ENCODE peak calls at places on chromosomes 7 and 10, in nine cellular contexts. One of them, this sample, is unnamed. For H3K27me3 and H3K4me1, the result is how much of the 10 kb centered on the place peaks cover.

GRCh38 chr10:93006435-93007039 is 54.1 kb upstream of the CYP26C1 start:
- DNase-seq in CD8-positive, alpha-beta T cell: no peak
- DNase-seq in neuronal stem cell: peak
- DNase-seq in fibroblast of lung: peak
- DNase-seq in suprapubic skin: no peak
- DNase-seq in heart right ventricle: no peak
- DNase-seq in spleen: no peak
- DNase-seq in left ventricle myocardium inferior: no peak
- DNase-seq in mesendoderm: peak
- DNase-seq in this sample: no peak

GRCh38 chr10:103277713-103278299 is 868 bp downstream of the INA start:
- DNase-seq in mesendoderm: no peak
- DNase-seq in heart right ventricle: no peak
- DNase-seq in spleen: no peak
- DNase-seq in left ventricle myocardium inferior: no peak
- DNase-seq in suprapubic skin: no peak
- DNase-seq in CD8-positive, alpha-beta T cell: no peak
- DNase-seq in neuronal stem cell: no peak
- DNase-seq in fibroblast of lung: no peak
- DNase-seq in this sample: no peak

GRCh38 chr7:129434846-129435318 is 650 bp downstream of the STRIP2 start:
- DNase-seq in fibroblast of lung: peak
- DNase-seq in neuronal stem cell: no peak
- DNase-seq in spleen: peak
- DNase-seq in suprapubic skin: no peak
- DNase-seq in CD8-positive, alpha-beta T cell: no peak
- DNase-seq in heart right ventricle: no peak
- DNase-seq in left ventricle myocardium inferior: no peak
- DNase-seq in mesendoderm: peak
- DNase-seq in this sample: no peak

GRCh38 chr10:88076027-88076880 is 212.8 kb downstream of the PTEN start:
- DNase-seq in fibroblast of lung: no peak
- DNase-seq in neuronal stem cell: no peak
- DNase-seq in left ventricle myocardium inferior: no peak
- DNase-seq in CD8-positive, alpha-beta T cell: no peak
- DNase-seq in mesendoderm: no peak
- DNase-seq in spleen: no peak
- DNase-seq in heart right ventricle: no peak
- DNase-seq in suprapubic skin: no peak
- DNase-seq in this sample: no peak

GRCh38 chr10:81831060-81831459 is 43.9 kb upstream of the NRG3 start:
- DNase-seq in CD8-positive, alpha-beta T cell: no peak
- DNase-seq in spleen: no peak
- DNase-seq in neuronal stem cell: no peak
- DNase-seq in mesendoderm: no peak
- DNase-seq in heart right ventricle: no peak
- DNase-seq in left ventricle myocardium inferior: no peak
- DNase-seq in suprapubic skin: no peak
- DNase-seq in fibroblast of lung: no peak
- DNase-seq in this sample: no peak

GRCh38 chr10:76297787-76298281 is 866.4 kb downstream of the LRMDA start:
- DNase-seq in CD8-positive, alpha-beta T cell: no peak
- DNase-seq in suprapubic skin: no peak
- DNase-seq in spleen: no peak
- DNase-seq in neuronal stem cell: no peak
- DNase-seq in heart right ventricle: no peak
- DNase-seq in fibroblast of lung: no peak
- DNase-seq in mesendoderm: no peak
- DNase-seq in left ventricle myocardium inferior: no peak
- DNase-seq in this sample: no peak

GRCh38 chr7:12139421-12139820 is 71.7 kb upstream of the TMEM106B start:
- DNase-seq in mesendoderm: no peak
- DNase-seq in fibroblast of lung: no peak
- DNase-seq in neuronal stem cell: no peak
- DNase-seq in suprapubic skin: no peak
- DNase-seq in heart right ventricle: no peak
- DNase-seq in spleen: no peak
- DNase-seq in CD8-positive, alpha-beta T cell: no peak
- DNase-seq in left ventricle myocardium inferior: no peak
- DNase-seq in this sample: no peak

GRCh38 chr7:18361756-18362155 is 133.8 kb upstream of the HDAC9 start:
- DNase-seq in fibroblast of lung: peak
- DNase-seq in mesendoderm: peak
- DNase-seq in spleen: no peak
- DNase-seq in left ventricle myocardium inferior: no peak
- DNase-seq in CD8-positive, alpha-beta T cell: no peak
- DNase-seq in neuronal stem cell: no peak
- DNase-seq in heart right ventricle: no peak
- DNase-seq in suprapubic skin: no peak
- DNase-seq in this sample: no peak

GRCh38 chr10:55242544-55242943 is 441.5 kb upstream of the PCDH15 start:
- DNase-seq in fibroblast of lung: no peak
- DNase-seq in left ventricle myocardium inferior: no peak
- DNase-seq in heart right ventricle: no peak
- DNase-seq in suprapubic skin: no peak
- DNase-seq in mesendoderm: no peak
- DNase-seq in spleen: no peak
- DNase-seq in neuronal stem cell: no peak
- DNase-seq in CD8-positive, alpha-beta T cell: no peak
- DNase-seq in this sample: no peak

GRCh38 chr10:124624456-124624855 is 119.7 kb downstream of the FAM53B start:
- DNase-seq in spleen: no peak
- DNase-seq in fibroblast of lung: no peak
- DNase-seq in CD8-positive, alpha-beta T cell: no peak
- DNase-seq in left ventricle myocardium inferior: no peak
- DNase-seq in heart right ventricle: no peak
- DNase-seq in suprapubic skin: no peak
- DNase-seq in neuronal stem cell: no peak
- DNase-seq in mesendoderm: no peak
- DNase-seq in this sample: no peak

GRCh38 chr7:80372415-80372814 is 139.4 kb downstream of the GNAT3 start:
- DNase-seq in left ventricle myocardium inferior: no peak
- DNase-seq in fibroblast of lung: peak
- DNase-seq in heart right ventricle: no peak
- DNase-seq in suprapubic skin: no peak
- DNase-seq in CD8-positive, alpha-beta T cell: no peak
- DNase-seq in neuronal stem cell: no peak
- DNase-seq in spleen: no peak
- DNase-seq in mesendoderm: peak
- DNase-seq in this sample: no peak

GRCh38 chr7:25894002-25894901 is 257.7 kb upstream of the NFE2L3 start:
- DNase-seq in neuronal stem cell: no peak
- DNase-seq in fibroblast of lung: no peak
- DNase-seq in mesendoderm: peak
- DNase-seq in spleen: no peak
- DNase-seq in left ventricle myocardium inferior: no peak
- DNase-seq in CD8-positive, alpha-beta T cell: no peak
- DNase-seq in heart right ventricle: no peak
- DNase-seq in suprapubic skin: no peak
- DNase-seq in this sample: no peak

GRCh38 chr7:22357311-22358175 is 589 bp upstream of the RAPGEF5 start:
- DNase-seq in spleen: no peak
- DNase-seq in mesendoderm: peak
- DNase-seq in heart right ventricle: peak
- DNase-seq in suprapubic skin: no peak
- DNase-seq in fibroblast of lung: peak
- DNase-seq in neuronal stem cell: peak
- DNase-seq in left ventricle myocardium inferior: no peak
- DNase-seq in CD8-positive, alpha-beta T cell: no peak
- DNase-seq in this sample: no peak

GRCh38 chr7:138632384-138632783 is 68.8 kb downstream of the SVOPL start:
- DNase-seq in fibroblast of lung: no peak
- DNase-seq in neuronal stem cell: no peak
- DNase-seq in CD8-positive, alpha-beta T cell: no peak
- DNase-seq in mesendoderm: no peak
- DNase-seq in spleen: no peak
- DNase-seq in suprapubic skin: no peak
- DNase-seq in heart right ventricle: no peak
- DNase-seq in left ventricle myocardium inferior: no peak
- DNase-seq in this sample: no peak

GRCh38 chr10:69571618-69572158 is 1.5 kb downstream of the NEUROG3 start:
- DNase-seq in spleen: no peak
- DNase-seq in CD8-positive, alpha-beta T cell: no peak
- DNase-seq in mesendoderm: no peak
- DNase-seq in fibroblast of lung: no peak
- DNase-seq in neuronal stem cell: no peak
- DNase-seq in left ventricle myocardium inferior: no peak
- DNase-seq in suprapubic skin: no peak
- DNase-seq in heart right ventricle: no peak
- DNase-seq in this sample: no peak

GRCh38 chr10:69570050-69570816 is 3.0 kb downstream of the NEUROG3 start:
- DNase-seq in spleen: no peak
- DNase-seq in mesendoderm: no peak
- DNase-seq in left ventricle myocardium inferior: no peak
- DNase-seq in neuronal stem cell: no peak
- DNase-seq in suprapubic skin: no peak
- DNase-seq in CD8-positive, alpha-beta T cell: no peak
- DNase-seq in heart right ventricle: no peak
- DNase-seq in fibroblast of lung: no peak
- DNase-seq in this sample: no peak

GRCh38 chr10:69574571-69574978 is 1.4 kb upstream of the NEUROG3 start:
- DNase-seq in left ventricle myocardium inferior: no peak
- DNase-seq in CD8-positive, alpha-beta T cell: no peak
- DNase-seq in mesendoderm: no peak
- DNase-seq in spleen: no peak
- DNase-seq in fibroblast of lung: no peak
- DNase-seq in heart right ventricle: no peak
- DNase-seq in neuronal stem cell: no peak
- DNase-seq in suprapubic skin: no peak
- DNase-seq in this sample: no peak

GRCh38 chr10:69573056-69573806 is at the start of gene NEUROG3:
- DNase-seq in left ventricle myocardium inferior: no peak
- DNase-seq in neuronal stem cell: no peak
- DNase-seq in suprapubic skin: no peak
- DNase-seq in mesendoderm: peak
- DNase-seq in spleen: no peak
- DNase-seq in CD8-positive, alpha-beta T cell: no peak
- DNase-seq in heart right ventricle: no peak
- DNase-seq in fibroblast of lung: no peak
- DNase-seq in this sample: peak

GRCh38 chr10:69572159-69573055 is 815 bp downstream of the NEUROG3 start:
- DNase-seq in neuronal stem cell: no peak
- DNase-seq in heart right ventricle: no peak
- DNase-seq in fibroblast of lung: no peak
- DNase-seq in CD8-positive, alpha-beta T cell: no peak
- DNase-seq in mesendoderm: no peak
- DNase-seq in left ventricle myocardium inferior: no peak
- DNase-seq in spleen: no peak
- DNase-seq in suprapubic skin: no peak
- DNase-seq in this sample: no peak
- H3K27me3 ChIP-seq in neuronal stem cell: under half
- H3K27me3 ChIP-seq in heart right ventricle: half or more
- H3K27me3 ChIP-seq in fibroblast of lung: half or more
- H3K27me3 ChIP-seq in CD8-positive, alpha-beta T cell: half or more
- H3K27me3 ChIP-seq in mesendoderm: half or more
- H3K27me3 ChIP-seq in left ventricle myocardium inferior: half or more
- H3K27me3 ChIP-seq in spleen: under half
- H3K27me3 ChIP-seq in suprapubic skin: half or more
- H3K27me3 ChIP-seq in this sample: under half

DNA sequence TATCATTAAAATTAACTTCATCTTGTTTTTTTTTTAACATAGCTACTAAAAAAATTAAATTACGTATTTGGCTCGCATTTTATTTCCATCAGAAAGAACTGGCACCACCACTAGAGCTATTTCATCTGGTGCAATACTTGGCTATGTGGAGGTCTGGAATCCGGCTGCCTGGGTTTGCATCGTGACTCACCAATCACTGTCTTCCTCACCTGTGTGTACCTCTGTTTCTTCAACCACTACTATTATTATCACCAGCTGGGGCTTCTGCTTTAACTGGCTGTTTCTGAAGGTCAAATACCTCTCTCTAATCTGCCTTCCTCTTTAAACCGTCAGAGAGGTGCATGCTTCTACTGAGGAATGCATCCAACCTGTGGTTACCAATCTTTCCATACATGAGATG is 6.5 kb downstream of the WDR91 start:
- DNase-seq in neuronal stem cell: no peak
- DNase-seq in CD8-positive, alpha-beta T cell: no peak
- DNase-seq in heart right ventricle: no peak
- DNase-seq in spleen: no peak
- DNase-seq in suprapubic skin: no peak
- DNase-seq in left ventricle myocardium inferior: no peak
- DNase-seq in mesendoderm: no peak
- DNase-seq in fibroblast of lung: no peak
- DNase-seq in this sample: no peak
- H3K4me1 ChIP-seq in neuronal stem cell: under half
- H3K4me1 ChIP-seq in CD8-positive, alpha-beta T cell: under half
- H3K4me1 ChIP-seq in heart right ventricle: under half
- H3K4me1 ChIP-seq in spleen: under half
- H3K4me1 ChIP-seq in suprapubic skin: under half
- H3K4me1 ChIP-seq in left ventricle myocardium inferior: under half
- H3K4me1 ChIP-seq in mesendoderm: under half
- H3K4me1 ChIP-seq in fibroblast of lung: under half
- H3K4me1 ChIP-seq in this sample: under half

GRCh38 chr7:92192326-92192725 is 13.4 kb upstream of the LRRD1 start:
- DNase-seq in CD8-positive, alpha-beta T cell: no peak
- DNase-seq in heart right ventricle: no peak
- DNase-seq in spleen: no peak
- DNase-seq in mesendoderm: no peak
- DNase-seq in suprapubic skin: no peak
- DNase-seq in left ventricle myocardium inferior: no peak
- DNase-seq in neuronal stem cell: no peak
- DNase-seq in fibroblast of lung: no peak
- DNase-seq in this sample: no peak
- H3K27ac ChIP-seq in CD8-positive, alpha-beta T cell: no peak
- H3K27ac ChIP-seq in heart right ventricle: no peak
- H3K27ac ChIP-seq in spleen: no peak
- H3K27ac ChIP-seq in mesendoderm: no peak
- H3K27ac ChIP-seq in suprapubic skin: no peak
- H3K27ac ChIP-seq in left ventricle myocardium inferior: no peak
- H3K27ac ChIP-seq in neuronal stem cell: no peak
- H3K27ac ChIP-seq in fibroblast of lung: no peak
- H3K27ac ChIP-seq in this sample: no peak

GRCh38 chr10:12348870-12349627 is at the start of gene CAMK1D:
- DNase-seq in fibroblast of lung: peak
- DNase-seq in left ventricle myocardium inferior: peak
- DNase-seq in CD8-positive, alpha-beta T cell: peak
- DNase-seq in neuronal stem cell: peak
- DNase-seq in mesendoderm: peak
- DNase-seq in suprapubic skin: peak
- DNase-seq in heart right ventricle: peak
- DNase-seq in spleen: peak
- DNase-seq in this sample: peak
- H3K27me3 ChIP-seq in fibroblast of lung: under half
- H3K27me3 ChIP-seq in left ventricle myocardium inferior: under half
- H3K27me3 ChIP-seq in CD8-positive, alpha-beta T cell: under half
- H3K27me3 ChIP-seq in neuronal stem cell: under half
- H3K27me3 ChIP-seq in mesendoderm: under half
- H3K27me3 ChIP-seq in suprapubic skin: under half
- H3K27me3 ChIP-seq in heart right ventricle: under half
- H3K27me3 ChIP-seq in spleen: under half
- H3K27me3 ChIP-seq in this sample: under half

This sample was measured in aorta.